ENCODE peak calls at places on chromosome 2, in five cellular contexts. W, N, P, G and O are unnamed samples. For H3K4me1, the result is how much of the 10 kb centered on the place peaks cover.

GRCh38 chr2:39719317-39719716 is 53.6 kb downstream of the TMEM178A start:
- DNase-seq in W (no peak), N (no peak), P (no peak), G (no peak), O (no peak)

GRCh38 chr2:230680463-230681195 is 32.0 kb upstream of the CAB39 start:
- DNase-seq in W (peak), N (no peak), P (no peak), G (no peak), O (no peak)

GRCh38 chr2:53938904-53939303 is 31.9 kb downstream of the PSME4 start:
- DNase-seq in W (no peak), N (no peak), P (no peak), G (no peak), O (no peak)

GRCh38 chr2:88355486-88355885 is 97.0 kb downstream of the FOXI3 start:
- DNase-seq in W (no peak), N (no peak), P (no peak), G (no peak), O (no peak)

GRCh38 chr2:188695953-188696352 is 278.2 kb upstream of the COL3A1 start:
- DNase-seq in W (peak), N (no peak), P (no peak), G (no peak), O (peak)

GRCh38 chr2:127859712-127860085 is 1.7 kb upstream of the POLR2D start:
- DNase-seq in W (peak), N (no peak), P (no peak), G (peak), O (no peak)

GRCh38 chr2:223529676-223530075 is 72.5 kb downstream of the SCG2 start:
- DNase-seq in W (no peak), N (no peak), P (no peak), G (no peak), O (no peak)

GRCh38 chr2:43507137-43507536 is 88.7 kb downstream of the THADA start:
- DNase-seq in W (peak), N (no peak), P (no peak), G (no peak), O (no peak)

GRCh38 chr2:128474014-128474961 is 155.6 kb upstream of the HS6ST1 start:
- DNase-seq in W (no peak), N (no peak), P (no peak), G (no peak), O (no peak)

GRCh38 chr2:99336780-99337163 is 417 bp upstream of the EIF5B start:
- DNase-seq in W (no peak), N (no peak), P (no peak), G (no peak), O (no peak)

GRCh38 chr2:190277234-190278112 is 42.2 kb downstream of the HIBCH start:
- DNase-seq in W (peak), N (no peak), P (no peak), G (no peak), O (peak)

GRCh38 chr2:3641841-3642421 is 16.1 kb upstream of the ALLC start:
- DNase-seq in W (no peak), N (no peak), P (no peak), G (peak), O (peak)

GRCh38 chr2:72034353-72035095 is 113.1 kb downstream of the CYP26B1 start:
- DNase-seq in W (no peak), N (no peak), P (no peak), G (no peak), O (no peak)

GRCh38 chr2:12884713-12885282 is 168.1 kb downstream of the TRIB2 start:
- DNase-seq in W (peak), N (peak), P (peak), G (peak), O (peak)

GRCh38 chr2:68200157-68200787 is 42.6 kb downstream of the PNO1 start:
- DNase-seq in W (no peak), N (no peak), P (no peak), G (no peak), O (no peak)

GRCh38 chr2:199956062-199956380 is 639 bp downstream of the MAIP1 start:
- DNase-seq in W (no peak), N (no peak), P (no peak), G (no peak), O (peak)

GRCh38 chr2:199951023-199951422 is 4.3 kb downstream of the TYW5 start:
- DNase-seq in W (no peak), N (no peak), P (no peak), G (no peak), O (no peak)

GRCh38 chr2:199958014-199958413 is 2.6 kb downstream of the MAIP1 start:
- DNase-seq in W (no peak), N (no peak), P (no peak), G (no peak), O (no peak)

GRCh38 chr2:199955339-199956061 is at the start of the genes MAIP1 and TYW5:
- DNase-seq in W (peak), N (no peak), P (peak), G (peak), O (peak)

DNA sequence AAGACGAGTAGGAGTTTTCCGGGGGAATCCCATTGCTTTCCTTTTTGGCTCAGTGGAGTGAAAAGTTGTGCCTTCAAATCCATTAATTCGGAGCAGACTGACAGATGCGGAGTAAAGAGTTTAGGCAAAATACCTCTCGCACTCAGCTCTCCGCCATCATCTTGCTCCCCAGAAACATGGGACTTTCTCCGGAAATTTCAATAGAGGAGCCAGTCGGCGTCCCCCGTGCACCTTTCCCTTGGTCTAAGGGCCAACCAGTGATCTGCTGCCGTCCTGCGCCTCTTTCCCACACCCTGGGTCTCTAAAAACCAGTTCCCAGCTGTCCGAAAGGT is 318 bp downstream of the TYW5 start:
- DNase-seq in W (peak), N (no peak), P (no peak), G (no peak), O (no peak)
- H3K4me1 ChIP-seq in W (under half), N (under half), P (under half), G (under half), O (under half)

DNA sequence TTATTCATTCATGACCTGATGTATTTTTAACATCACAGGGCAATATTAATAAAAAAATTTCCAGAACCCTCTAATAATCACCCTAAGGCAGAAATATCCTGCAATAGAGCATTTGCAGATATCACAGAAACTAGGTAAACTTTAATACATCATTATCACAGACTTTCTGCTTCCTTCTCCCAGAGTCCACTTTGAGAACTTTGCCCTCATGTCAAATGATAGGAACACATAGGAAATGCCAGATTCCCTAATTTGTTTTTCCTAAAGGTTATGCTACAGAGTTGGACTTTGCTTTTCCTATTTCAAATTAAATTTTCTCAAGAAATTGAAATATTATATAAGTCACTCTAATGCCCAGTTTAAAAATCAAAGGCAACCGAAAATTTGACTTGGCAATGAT is 352.8 kb upstream of the LRP1B start:
- DNase-seq in W (no peak), N (no peak), P (no peak), G (no peak), O (no peak)
- H3K27ac ChIP-seq in W (no peak), N (no peak), P (no peak), G (no peak), O (no peak)

GRCh38 chr2:172451923-172452322 is 24.5 kb downstream of the ITGA6 start:
- DNase-seq in W (no peak), N (no peak), P (no peak), G (no peak), O (no peak)
- H3K4me1 ChIP-seq in W (half or more), N (under half), P (under half), G (half or more), O (under half)

GRCh38 chr2:10417551-10418335 is 30.4 kb downstream of the ODC1 start:
- DNase-seq in W (no peak), N (no peak), P (no peak), G (no peak), O (no peak)
- H3K27ac ChIP-seq in W (no peak), N (peak), P (no peak), G (no peak), O (no peak)

DNA sequence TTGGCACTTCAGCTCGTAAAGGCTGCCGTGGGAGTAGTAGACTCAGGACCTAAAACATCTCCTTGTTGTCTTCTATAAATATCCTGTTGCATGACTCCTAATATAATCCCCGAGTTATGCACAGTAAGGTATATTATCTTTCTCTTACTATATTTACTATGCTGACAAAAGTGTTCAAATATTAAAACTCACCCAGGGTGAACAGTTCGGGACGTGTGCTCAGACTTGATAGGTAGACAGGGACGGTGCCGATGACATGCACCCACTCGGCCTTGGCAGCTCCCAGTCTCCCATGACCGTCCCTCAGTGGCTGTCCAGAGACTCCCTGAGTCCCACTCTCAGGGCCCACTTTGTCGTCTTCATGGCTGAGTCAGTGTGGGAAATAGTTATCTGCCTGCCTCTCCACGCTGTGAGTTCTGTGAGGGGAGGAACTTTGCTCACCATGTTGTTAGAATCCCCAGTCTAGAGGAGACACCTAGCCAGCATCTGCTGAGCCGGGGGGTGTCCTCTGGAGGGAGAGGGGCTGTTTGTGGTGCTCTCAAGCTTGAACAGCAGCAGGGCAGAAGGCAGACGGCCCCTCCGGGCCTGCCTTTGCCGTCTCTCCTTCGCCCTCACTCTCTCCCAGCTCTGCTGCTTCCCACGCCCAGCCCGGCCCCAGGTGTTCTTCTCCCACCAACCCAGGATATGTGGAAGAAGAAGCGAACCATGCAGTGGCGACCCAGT is 75.0 kb downstream of the DGKD start:
- DNase-seq in W (peak), N (no peak), P (no peak), G (no peak), O (no peak)
- H3K4me1 ChIP-seq in W (half or more), N (half or more), P (under half), G (half or more), O (under half)